ENCODE peak calls at places on chromosome 5, in six cellular contexts. O is spleen; Z is iPS-NIHi11; A is GDM1; W is ELR; J is stimulated activated naive CD8-positive, alpha-beta T cell treated with anti-CD3 and anti-CD28 coated beads, Interleukin-15, amount 100 ng/mL, for 72 hours. Y is an unnamed sample.

GRCh38 chr5:14595189-14595588 is 13.6 kb downstream of the OTULINL start:
- DNase-seq in O (no peak), Z (no peak), A (peak; percentile 80), W (no peak), J (peak; percentile 43), Y (no peak)

GRCh38 chr5:91135475-91136248 is 247.5 kb downstream of the ARRDC3 start:
- DNase-seq in O (no peak), Z (no peak), A (no peak), W (no peak), J (no peak), Y (no peak)

GRCh38 chr5:178230879-178231735 is 1.5 kb downstream of the PHYKPL start:
- DNase-seq in O (peak; percentile 69), Z (no peak), A (no peak), W (no peak), J (no peak), Y (no peak)

GRCh38 chr5:55923177-55923872 is 71.4 kb downstream of the IL6ST start:
- DNase-seq in O (no peak), Z (peak; percentile 48), A (no peak), W (peak; percentile 65), J (no peak), Y (peak; percentile 69)

GRCh38 chr5:65108786-65109743 is 340.3 kb downstream of the CWC27 start:
- DNase-seq in O (no peak), Z (no peak), A (no peak), W (peak; percentile 74), J (no peak), Y (no peak)

GRCh38 chr5:171420429-171421231 is 1.2 kb downstream of the FGF18 start:
- DNase-seq in O (peak; percentile 69), Z (peak; percentile 41), A (no peak), W (peak; percentile 35), J (no peak), Y (peak; percentile 75)

GRCh38 chr5:7096294-7096693 is 299.6 kb upstream of the ADCY2 start:
- DNase-seq in O (no peak), Z (no peak), A (no peak), W (no peak), J (no peak), Y (no peak)

GRCh38 chr5:134466241-134467069 is 54.8 kb upstream of the CDKN2AIPNL start:
- DNase-seq in O (peak; percentile 96), Z (peak; percentile 90), A (peak; percentile 84), W (peak; percentile 81), J (peak; percentile 31), Y (peak; percentile 89)

GRCh38 chr5:138033916-138034315 is 1.0 kb upstream of the FAM13B start:
- DNase-seq in O (no peak), Z (no peak), A (no peak), W (peak; percentile 83), J (no peak), Y (peak; percentile 45)

GRCh38 chr5:133839721-133840120 is 128.7 kb downstream of the C5orf15 start:
- DNase-seq in O (no peak), Z (no peak), A (no peak), W (no peak), J (no peak), Y (no peak)

GRCh38 chr5:113806250-113806649 is 292.8 kb downstream of the YTHDC2 start:
- DNase-seq in O (no peak), Z (peak; percentile 15), A (no peak), W (peak; percentile 49), J (no peak), Y (no peak)

GRCh38 chr5:98721231-98721928 is 52.1 kb upstream of the RGMB start:
- DNase-seq in O (no peak), Z (no peak), A (no peak), W (peak; percentile 10), J (no peak), Y (no peak)

GRCh38 chr5:125412561-125413535 is 666.4 kb upstream of the ZNF608 start:
- DNase-seq in O (peak; percentile 79), Z (peak; percentile 81), A (no peak), W (peak; percentile 74), J (no peak), Y (peak; percentile 93)

GRCh38 chr5:143851383-143851782 is 39.4 kb downstream of the HMHB1 start:
- DNase-seq in O (no peak), Z (no peak), A (no peak), W (no peak), J (no peak), Y (no peak)

GRCh38 chr5:158955636-158956035 is 144.1 kb downstream of the EBF1 start:
- DNase-seq in O (no peak), Z (no peak), A (no peak), W (no peak), J (no peak), Y (no peak)

GRCh38 chr5:103881560-103881959 is 319.0 kb upstream of the NUDT12 start:
- DNase-seq in O (no peak), Z (no peak), A (no peak), W (no peak), J (no peak), Y (no peak)

GRCh38 chr5:99900302-99900811 is 634.8 kb upstream of the FAM174A start:
- DNase-seq in O (no peak), Z (no peak), A (no peak), W (peak; percentile 13), J (no peak), Y (no peak)

GRCh38 chr5:141514330-141515111 is 25.6 kb downstream of the PCDHGC5 start:
- DNase-seq in O (no peak), Z (peak; percentile 76), A (no peak), W (peak; percentile 69), J (no peak), Y (peak; percentile 92)

GRCh38 chr5:176955895-176956294 is 50.7 kb downstream of the UIMC1 start:
- DNase-seq in O (no peak), Z (no peak), A (no peak), W (peak; percentile 5), J (no peak), Y (peak; percentile 5)

GRCh38 chr5:142813208-142813607 is 43.0 kb downstream of the ARHGAP26 start:
- DNase-seq in O (no peak), Z (no peak), A (no peak), W (no peak), J (no peak), Y (no peak)